ENCODE peak calls at places on chromosomes 12 and 14, in five cellular contexts. M, E, A, I and P are unnamed samples.
A peak's percentile ranks its signal among the peaks of the same experiment; 100 is the strongest.

GRCh38 chr14:101034986-101035385 is 131.5 kb upstream of the RTL1 start:
- DNase-seq in M (no peak), E (no peak), A (peak; percentile 8), I (peak; percentile 52), P (peak; percentile 24)

GRCh38 chr12:115213538-115213961 is 529.6 kb upstream of the TBX3 start:
- DNase-seq in M (no peak), E (no peak), A (no peak), I (no peak), P (no peak)

GRCh38 chr12:18139989-18140596 is 50.1 kb upstream of the RERGL start:
- DNase-seq in M (no peak), E (peak; percentile 20), A (no peak), I (no peak), P (no peak)

GRCh38 chr12:113650476-113650875 is 178.8 kb upstream of the LHX5 start:
- DNase-seq in M (no peak), E (no peak), A (no peak), I (no peak), P (no peak)

GRCh38 chr12:106303202-106303820 is 778 bp downstream of the TCP11L2 start:
- DNase-seq in M (peak; percentile 39), E (peak; percentile 94), A (peak; percentile 75), I (peak; percentile 94), P (peak; percentile 93)

GRCh38 chr14:51609987-51610283 is 41.8 kb upstream of the FRMD6 start:
- DNase-seq in M (peak; percentile 49), E (no peak), A (no peak), I (no peak), P (no peak)

GRCh38 chr12:46677749-46678148 is 148.0 kb downstream of the SLC38A4 start:
- DNase-seq in M (peak; percentile 26), E (peak; percentile 41), A (no peak), I (no peak), P (no peak)

GRCh38 chr12:111692575-111693210 is 6.8 kb downstream of the ACAD10 start:
- DNase-seq in M (no peak), E (no peak), A (no peak), I (no peak), P (no peak)

GRCh38 chr12:92094751-92095161 is 50.9 kb downstream of the BTG1 start:
- DNase-seq in M (peak; percentile 53), E (peak; percentile 44), A (no peak), I (no peak), P (no peak)

GRCh38 chr14:84273181-84273580 is 1256.8 kb upstream of the FLRT2 start:
- DNase-seq in M (no peak), E (peak; percentile 43), A (no peak), I (no peak), P (no peak)

GRCh38 chr12:32198555-32198954 is 91.9 kb downstream of the BICD1 start:
- DNase-seq in M (peak; percentile 11), E (peak; percentile 58), A (no peak), I (no peak), P (no peak)

GRCh38 chr14:50594577-50595316 is 34.8 kb downstream of the ATL1 start:
- DNase-seq in M (no peak), E (no peak), A (no peak), I (no peak), P (no peak)

GRCh38 chr14:75041613-75042012 is 9.7 kb downstream of the MLH3 start:
- DNase-seq in M (no peak), E (peak; percentile 18), A (no peak), I (no peak), P (no peak)

GRCh38 chr12:22190969-22191368 is 143.5 kb downstream of the ST8SIA1 start:
- DNase-seq in M (no peak), E (no peak), A (no peak), I (no peak), P (no peak)

GRCh38 chr12:65818454-65819382 is 5.6 kb upstream of the HMGA2 start:
- DNase-seq in M (peak; percentile 93), E (no peak), A (no peak), I (no peak), P (no peak)

GRCh38 chr14:40694026-40694425 is 912.6 kb upstream of the LRFN5 start:
- DNase-seq in M (no peak), E (no peak), A (no peak), I (no peak), P (no peak)

GRCh38 chr14:99516156-99517045 is 35.2 kb downstream of the CCNK start:
- DNase-seq in M (no peak), E (no peak), A (peak; percentile 13), I (peak; percentile 72), P (peak; percentile 59)

GRCh38 chr12:9033244-9033887 is 44.0 kb downstream of the KLRG1 start:
- DNase-seq in M (no peak), E (no peak), A (no peak), I (no peak), P (no peak)

GRCh38 chr12:98221243-98221808 is 294.1 kb upstream of the TMPO start:
- DNase-seq in M (no peak), E (peak; percentile 6), A (no peak), I (no peak), P (no peak)

DNA sequence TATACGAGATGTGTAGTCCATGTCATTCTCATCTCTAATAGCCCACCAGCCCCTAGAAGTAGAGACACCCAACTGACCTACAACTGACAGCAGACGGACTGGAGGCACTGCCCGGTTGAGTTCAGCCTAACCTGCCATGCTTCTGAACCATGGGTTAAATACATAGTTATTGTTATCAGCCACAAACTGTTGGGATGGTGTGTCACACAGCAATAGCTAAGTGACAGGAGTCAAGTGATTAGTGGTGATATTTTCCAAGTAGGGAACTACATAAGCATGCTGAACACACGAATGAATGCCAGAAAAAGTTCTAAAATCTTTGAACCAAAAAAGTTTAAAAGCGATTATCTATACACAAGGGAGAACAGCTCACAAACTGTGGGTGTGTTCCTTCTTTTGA is 80.1 kb downstream of the SYNE3 start:
- DNase-seq in M (no peak), E (no peak), A (no peak), I (no peak), P (no peak)
- H3K36me3 ChIP-seq in M (peaks cover 11% of the 10 kb centered on the region), E (peaks cover 6% of the 10 kb centered on the region), A (no peaks in the 10 kb centered on the region), I (peaks cover 12% of the 10 kb centered on the region), P (peaks cover 100% of the 10 kb centered on the region)

GRCh38 chr12:71948390-71948789 is 9.7 kb downstream of the TPH2 start:
- DNase-seq in M (no peak), E (no peak), A (no peak), I (no peak), P (no peak)
- H3K36me3 ChIP-seq in M (no peaks in the 10 kb centered on the region), E (no peaks in the 10 kb centered on the region), A (no peaks in the 10 kb centered on the region), I (no peaks in the 10 kb centered on the region), P (no peaks in the 10 kb centered on the region)

GRCh38 chr12:26906024-26906423 is 31.8 kb downstream of the INTS13 start:
- DNase-seq in M (no peak), E (no peak), A (no peak), I (no peak), P (no peak)

GRCh38 chr12:26906704-26907103 is 31.1 kb downstream of the INTS13 start:
- DNase-seq in M (no peak), E (no peak), A (no peak), I (no peak), P (no peak)
- H3K36me3 ChIP-seq in M (peaks cover 37% of the 10 kb centered on the region), E (peaks cover 2% of the 10 kb centered on the region), A (no peaks in the 10 kb centered on the region), I (no peaks in the 10 kb centered on the region), P (no peaks in the 10 kb centered on the region)

GRCh38 chr14:54784657-54785056 is 118.0 kb downstream of the GCH1 start:
- DNase-seq in M (no peak), E (no peak), A (no peak), I (peak; percentile 87), P (no peak)
- H3K36me3 ChIP-seq in M (peaks cover 87% of the 10 kb centered on the region), E (peaks cover 66% of the 10 kb centered on the region), A (peaks cover 5% of the 10 kb centered on the region), I (peaks cover 9% of the 10 kb centered on the region), P (no peaks in the 10 kb centered on the region)

DNA sequence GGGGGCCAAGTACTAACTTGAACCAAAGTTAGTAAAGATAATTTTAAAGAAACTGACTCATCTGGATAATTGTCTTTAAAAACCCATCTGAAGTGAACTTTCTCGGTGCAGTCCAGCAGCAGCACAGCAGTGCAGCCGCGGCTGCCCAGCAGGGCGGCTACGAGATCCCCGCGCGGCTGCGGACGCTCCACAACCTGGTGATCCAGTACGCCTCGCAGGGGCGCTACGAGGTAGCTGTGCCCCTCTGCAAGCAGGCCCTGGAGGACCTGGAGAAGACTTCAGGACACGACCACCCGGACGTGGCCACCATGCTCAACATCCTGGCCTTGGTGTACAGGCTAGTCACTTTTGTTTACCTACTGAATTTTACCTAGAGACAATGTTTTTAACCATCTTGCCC is 33.6 kb downstream of the KLC1 start:
- DNase-seq in M (no peak), E (no peak), A (no peak), I (peak; percentile 51), P (no peak)
- H3K36me3 ChIP-seq in M (peaks cover 82% of the 10 kb centered on the region), E (peaks cover 19% of the 10 kb centered on the region), A (peaks cover 14% of the 10 kb centered on the region), I (peaks cover 2% of the 10 kb centered on the region), P (no peaks in the 10 kb centered on the region)

DNA sequence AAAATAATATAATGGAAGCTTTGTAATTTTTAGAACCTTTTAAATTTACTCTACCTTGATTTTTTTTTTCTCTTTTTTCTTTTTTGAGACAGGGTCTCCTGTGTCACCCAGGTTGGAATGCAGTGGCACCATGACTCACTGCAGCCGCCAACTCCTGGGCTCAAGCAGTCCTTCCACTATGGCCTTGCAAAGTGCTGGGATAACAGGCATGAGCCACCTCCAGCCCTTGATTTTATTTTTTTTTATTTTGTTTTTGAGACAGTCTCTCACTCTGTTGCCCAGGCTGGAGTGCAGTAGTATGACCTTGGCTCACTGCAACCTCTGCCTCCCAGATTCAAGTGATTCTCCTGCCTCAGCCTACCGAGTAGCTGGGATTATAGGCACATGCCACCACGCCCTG is 65.3 kb upstream of the TRAF3 start:
- DNase-seq in M (no peak), E (no peak), A (no peak), I (no peak), P (no peak)
- H3K36me3 ChIP-seq in M (peaks cover 51% of the 10 kb centered on the region), E (peaks cover 5% of the 10 kb centered on the region), A (no peaks in the 10 kb centered on the region), I (no peaks in the 10 kb centered on the region), P (peaks cover 72% of the 10 kb centered on the region)

GRCh38 chr12:47785036-47785886 is 12.2 kb downstream of the SLC48A1 start:
- DNase-seq in M (no peak), E (no peak), A (no peak), I (no peak), P (no peak)
- H3K36me3 ChIP-seq in M (peaks cover 92% of the 10 kb centered on the region), E (peaks cover 74% of the 10 kb centered on the region), A (peaks cover 39% of the 10 kb centered on the region), I (peaks cover 10% of the 10 kb centered on the region), P (no peaks in the 10 kb centered on the region)

GRCh38 chr14:88598097-88598675 is 35.3 kb downstream of the ZC3H14 start:
- DNase-seq in M (no peak), E (no peak), A (no peak), I (no peak), P (no peak)
- H3K36me3 ChIP-seq in M (peaks cover 90% of the 10 kb centered on the region), E (peaks cover 34% of the 10 kb centered on the region), A (peaks cover 8% of the 10 kb centered on the region), I (peaks cover 10% of the 10 kb centered on the region), P (no peaks in the 10 kb centered on the region)